ENCODE peak calls at places on chromosomes 5 and 9, in five cellular contexts. One of them, this sample, is unnamed.

GRCh38 chr9:89078860-89079259 is 87.6 kb downstream of the S1PR3 start:
- DNase-seq in stimulated activated CD8-positive, alpha-beta memory T cell treated with anti-CD3 and anti-CD28 coated beads, Interleukin-7, amount 100 ng/mL, for 24 hours: no peak
- DNase-seq in adrenal gland: no peak
- DNase-seq in fibroblast of mammary gland: peak; percentile 83
- DNase-seq in cerebellum: no peak
- DNase-seq in this sample: no peak

GRCh38 chr5:133702773-133703770 is 90.7 kb upstream of the FSTL4 start:
- DNase-seq in fibroblast of mammary gland: no peak
- DNase-seq in cerebellum: no peak
- DNase-seq in adrenal gland: no peak
- DNase-seq in stimulated activated CD8-positive, alpha-beta memory T cell treated with anti-CD3 and anti-CD28 coated beads, Interleukin-7, amount 100 ng/mL, for 24 hours: no peak
- DNase-seq in this sample: no peak

GRCh38 chr5:89313804-89314588 is 431.0 kb upstream of the MEF2C start:
- DNase-seq in cerebellum: no peak
- DNase-seq in stimulated activated CD8-positive, alpha-beta memory T cell treated with anti-CD3 and anti-CD28 coated beads, Interleukin-7, amount 100 ng/mL, for 24 hours: no peak
- DNase-seq in fibroblast of mammary gland: peak; percentile 97
- DNase-seq in adrenal gland: no peak
- DNase-seq in this sample: no peak

GRCh38 chr9:101458955-101459631 is 23.5 kb upstream of the ALDOB start:
- DNase-seq in stimulated activated CD8-positive, alpha-beta memory T cell treated with anti-CD3 and anti-CD28 coated beads, Interleukin-7, amount 100 ng/mL, for 24 hours: no peak
- DNase-seq in cerebellum: peak; percentile 83
- DNase-seq in adrenal gland: no peak
- DNase-seq in fibroblast of mammary gland: peak; percentile 78
- DNase-seq in this sample: no peak

GRCh38 chr9:129576546-129577543 is 44.1 kb downstream of the C9orf50 start:
- DNase-seq in adrenal gland: no peak
- DNase-seq in cerebellum: no peak
- DNase-seq in stimulated activated CD8-positive, alpha-beta memory T cell treated with anti-CD3 and anti-CD28 coated beads, Interleukin-7, amount 100 ng/mL, for 24 hours: no peak
- DNase-seq in fibroblast of mammary gland: peak; percentile 81
- DNase-seq in this sample: peak; percentile 43

GRCh38 chr5:132055808-132056609 is 4.4 kb upstream of the IL3 start:
- DNase-seq in fibroblast of mammary gland: no peak
- DNase-seq in stimulated activated CD8-positive, alpha-beta memory T cell treated with anti-CD3 and anti-CD28 coated beads, Interleukin-7, amount 100 ng/mL, for 24 hours: no peak
- DNase-seq in cerebellum: peak; percentile 65
- DNase-seq in adrenal gland: peak; percentile 37
- DNase-seq in this sample: peak; percentile 9

GRCh38 chr9:111902396-111903147 is 6.0 kb downstream of the UGCG start:
- DNase-seq in fibroblast of mammary gland: peak; percentile 65
- DNase-seq in adrenal gland: no peak
- DNase-seq in stimulated activated CD8-positive, alpha-beta memory T cell treated with anti-CD3 and anti-CD28 coated beads, Interleukin-7, amount 100 ng/mL, for 24 hours: no peak
- DNase-seq in cerebellum: no peak
- DNase-seq in this sample: no peak

GRCh38 chr9:84045481-84046097 is 65.0 kb downstream of the RMI1 start:
- DNase-seq in adrenal gland: no peak
- DNase-seq in fibroblast of mammary gland: no peak
- DNase-seq in cerebellum: no peak
- DNase-seq in stimulated activated CD8-positive, alpha-beta memory T cell treated with anti-CD3 and anti-CD28 coated beads, Interleukin-7, amount 100 ng/mL, for 24 hours: no peak
- DNase-seq in this sample: no peak

GRCh38 chr9:4397917-4398316 is 92.4 kb upstream of the SLC1A1 start:
- DNase-seq in stimulated activated CD8-positive, alpha-beta memory T cell treated with anti-CD3 and anti-CD28 coated beads, Interleukin-7, amount 100 ng/mL, for 24 hours: no peak
- DNase-seq in adrenal gland: no peak
- DNase-seq in cerebellum: no peak
- DNase-seq in fibroblast of mammary gland: peak; percentile 81
- DNase-seq in this sample: no peak

GRCh38 chr9:134314039-134314949 is 12.0 kb upstream of the RXRA start:
- DNase-seq in adrenal gland: no peak
- DNase-seq in fibroblast of mammary gland: no peak
- DNase-seq in stimulated activated CD8-positive, alpha-beta memory T cell treated with anti-CD3 and anti-CD28 coated beads, Interleukin-7, amount 100 ng/mL, for 24 hours: no peak
- DNase-seq in cerebellum: no peak
- DNase-seq in this sample: no peak

GRCh38 chr5:62718368-62718767 is 139.7 kb downstream of the LRRC70 start:
- DNase-seq in cerebellum: no peak
- DNase-seq in adrenal gland: no peak
- DNase-seq in stimulated activated CD8-positive, alpha-beta memory T cell treated with anti-CD3 and anti-CD28 coated beads, Interleukin-7, amount 100 ng/mL, for 24 hours: no peak
- DNase-seq in fibroblast of mammary gland: peak; percentile 1
- DNase-seq in this sample: no peak

GRCh38 chr5:124253421-124253820 is 493.0 kb downstream of the ZNF608 start:
- DNase-seq in adrenal gland: no peak
- DNase-seq in stimulated activated CD8-positive, alpha-beta memory T cell treated with anti-CD3 and anti-CD28 coated beads, Interleukin-7, amount 100 ng/mL, for 24 hours: no peak
- DNase-seq in fibroblast of mammary gland: peak; percentile 7
- DNase-seq in cerebellum: no peak
- DNase-seq in this sample: no peak

GRCh38 chr9:72351538-72352453 is 13.2 kb downstream of the ZFAND5 start:
- DNase-seq in stimulated activated CD8-positive, alpha-beta memory T cell treated with anti-CD3 and anti-CD28 coated beads, Interleukin-7, amount 100 ng/mL, for 24 hours: no peak
- DNase-seq in adrenal gland: no peak
- DNase-seq in fibroblast of mammary gland: peak; percentile 90
- DNase-seq in cerebellum: no peak
- DNase-seq in this sample: no peak

GRCh38 chr5:138035605-138036537 is 3.0 kb upstream of the FAM13B start:
- DNase-seq in cerebellum: peak; percentile 82
- DNase-seq in fibroblast of mammary gland: peak; percentile 91
- DNase-seq in adrenal gland: peak; percentile 85
- DNase-seq in stimulated activated CD8-positive, alpha-beta memory T cell treated with anti-CD3 and anti-CD28 coated beads, Interleukin-7, amount 100 ng/mL, for 24 hours: no peak
- DNase-seq in this sample: peak; percentile 60